ENCODE peak calls at places on chromosomes 11 and 22, in eight cellular contexts. One of them, this sample, is unnamed.
A peak's percentile ranks its signal among the peaks of the same experiment; 100 is the strongest.

GRCh38 chr11:83467841-83468240 is 181.7 kb upstream of the CCDC90B start:
- DNase-seq in Caco-2: no peak
- DNase-seq in mesendoderm: no peak
- DNase-seq in kidney: no peak
- DNase-seq in hepatocyte: no peak
- DNase-seq in AG09309: no peak
- DNase-seq in HFF-Myc: no peak
- DNase-seq in endodermal cell: no peak
- DNase-seq in this sample: no peak

GRCh38 chr22:46777609-46777970 is 15.1 kb downstream of the TBC1D22A start:
- DNase-seq in mesendoderm: no peak
- DNase-seq in endodermal cell: no peak
- DNase-seq in kidney: peak; percentile 84
- DNase-seq in Caco-2: no peak
- DNase-seq in AG09309: no peak
- DNase-seq in HFF-Myc: no peak
- DNase-seq in hepatocyte: no peak
- DNase-seq in this sample: no peak

GRCh38 chr11:74019860-74020259 is 11.0 kb upstream of the UCP3 start:
- DNase-seq in endodermal cell: no peak
- DNase-seq in Caco-2: no peak
- DNase-seq in AG09309: no peak
- DNase-seq in kidney: no peak
- DNase-seq in mesendoderm: no peak
- DNase-seq in HFF-Myc: no peak
- DNase-seq in hepatocyte: no peak
- DNase-seq in this sample: no peak

GRCh38 chr22:35446365-35446764 is 46.4 kb downstream of the MCM5 start:
- DNase-seq in kidney: no peak
- DNase-seq in hepatocyte: peak; percentile 77
- DNase-seq in HFF-Myc: peak; percentile 47
- DNase-seq in endodermal cell: no peak
- DNase-seq in Caco-2: no peak
- DNase-seq in AG09309: peak; percentile 52
- DNase-seq in mesendoderm: no peak
- DNase-seq in this sample: no peak

GRCh38 chr22:32544953-32545558 is 70.4 kb downstream of the FBXO7 start:
- DNase-seq in AG09309: no peak
- DNase-seq in kidney: no peak
- DNase-seq in endodermal cell: no peak
- DNase-seq in HFF-Myc: no peak
- DNase-seq in hepatocyte: no peak
- DNase-seq in mesendoderm: no peak
- DNase-seq in Caco-2: no peak
- DNase-seq in this sample: no peak

GRCh38 chr11:42066113-42066512 is 606.7 kb upstream of the LRRC4C start:
- DNase-seq in AG09309: no peak
- DNase-seq in endodermal cell: peak; percentile 49
- DNase-seq in HFF-Myc: no peak
- DNase-seq in kidney: peak; percentile 42
- DNase-seq in Caco-2: no peak
- DNase-seq in mesendoderm: peak; percentile 51
- DNase-seq in hepatocyte: no peak
- DNase-seq in this sample: no peak

GRCh38 chr11:48106166-48106565 is 110.4 kb upstream of the OR4B1 start:
- DNase-seq in hepatocyte: no peak
- DNase-seq in AG09309: no peak
- DNase-seq in endodermal cell: no peak
- DNase-seq in kidney: no peak
- DNase-seq in HFF-Myc: no peak
- DNase-seq in Caco-2: no peak
- DNase-seq in mesendoderm: no peak
- DNase-seq in this sample: no peak

GRCh38 chr11:114070464-114071139 is 11.1 kb downstream of the ZBTB16 start:
- DNase-seq in AG09309: no peak
- DNase-seq in hepatocyte: no peak
- DNase-seq in endodermal cell: no peak
- DNase-seq in mesendoderm: no peak
- DNase-seq in kidney: no peak
- DNase-seq in HFF-Myc: no peak
- DNase-seq in Caco-2: no peak
- DNase-seq in this sample: no peak

GRCh38 chr22:16974298-16975084 is 33.5 kb downstream of the GAB4 start:
- DNase-seq in hepatocyte: no peak
- DNase-seq in kidney: no peak
- DNase-seq in Caco-2: no peak
- DNase-seq in mesendoderm: no peak
- DNase-seq in endodermal cell: peak; percentile 27
- DNase-seq in AG09309: no peak
- DNase-seq in HFF-Myc: no peak
- DNase-seq in this sample: no peak

GRCh38 chr22:19757985-19758895 is 2.3 kb upstream of the TBX1 start:
- DNase-seq in endodermal cell: peak; percentile 62
- DNase-seq in mesendoderm: no peak
- DNase-seq in AG09309: no peak
- DNase-seq in hepatocyte: no peak
- DNase-seq in Caco-2: no peak
- DNase-seq in kidney: no peak
- DNase-seq in HFF-Myc: no peak
- DNase-seq in this sample: no peak

GRCh38 chr22:19748991-19749665 is 11.4 kb upstream of the TBX1 start:
- DNase-seq in kidney: no peak
- DNase-seq in mesendoderm: no peak
- DNase-seq in endodermal cell: no peak
- DNase-seq in AG09309: no peak
- DNase-seq in hepatocyte: no peak
- DNase-seq in Caco-2: no peak
- DNase-seq in HFF-Myc: no peak
- DNase-seq in this sample: no peak

GRCh38 chr11:12733091-12733490 is 58.9 kb downstream of the TEAD1 start:
- DNase-seq in kidney: no peak
- DNase-seq in HFF-Myc: no peak
- DNase-seq in hepatocyte: no peak
- DNase-seq in Caco-2: no peak
- DNase-seq in endodermal cell: no peak
- DNase-seq in mesendoderm: peak; percentile 62
- DNase-seq in AG09309: no peak
- DNase-seq in this sample: no peak

GRCh38 chr22:19820880-19821522 is 33.7 kb downstream of the GNB1L start:
- DNase-seq in AG09309: no peak
- DNase-seq in endodermal cell: peak; percentile 54
- DNase-seq in Caco-2: no peak
- DNase-seq in HFF-Myc: no peak
- DNase-seq in kidney: no peak
- DNase-seq in hepatocyte: peak; percentile 3
- DNase-seq in mesendoderm: no peak
- DNase-seq in this sample: no peak

GRCh38 chr11:45676522-45677095 is 11.2 kb upstream of the CHST1 start:
- DNase-seq in AG09309: no peak
- DNase-seq in hepatocyte: no peak
- DNase-seq in mesendoderm: no peak
- DNase-seq in kidney: peak; percentile 10
- DNase-seq in endodermal cell: no peak
- DNase-seq in Caco-2: no peak
- DNase-seq in HFF-Myc: no peak
- DNase-seq in this sample: no peak
- H3K4me3 ChIP-seq in AG09309: no peak overlapping the region
- H3K4me3 ChIP-seq in hepatocyte: no peak overlapping the region
- H3K4me3 ChIP-seq in mesendoderm: no peak overlapping the region
- H3K4me3 ChIP-seq in kidney: no peak overlapping the region
- H3K4me3 ChIP-seq in endodermal cell: no peak overlapping the region
- H3K4me3 ChIP-seq in Caco-2: no peak overlapping the region
- H3K4me3 ChIP-seq in HFF-Myc: no peak overlapping the region
- H3K4me3 ChIP-seq in this sample: no peak overlapping the region

GRCh38 chr11:23542816-23543215 is 682.5 kb upstream of the CCDC179 start:
- DNase-seq in Caco-2: no peak
- DNase-seq in HFF-Myc: no peak
- DNase-seq in AG09309: no peak
- DNase-seq in endodermal cell: no peak
- DNase-seq in mesendoderm: no peak
- DNase-seq in kidney: no peak
- DNase-seq in hepatocyte: no peak
- DNase-seq in this sample: no peak

GRCh38 chr11:23543651-23544216 is 683.5 kb upstream of the CCDC179 start:
- DNase-seq in endodermal cell: no peak
- DNase-seq in kidney: no peak
- DNase-seq in AG09309: no peak
- DNase-seq in mesendoderm: peak; percentile 57
- DNase-seq in HFF-Myc: no peak
- DNase-seq in hepatocyte: no peak
- DNase-seq in Caco-2: no peak
- DNase-seq in this sample: no peak

GRCh38 chr11:23540101-23540561 is 679.9 kb upstream of the CCDC179 start:
- DNase-seq in kidney: no peak
- DNase-seq in HFF-Myc: peak; percentile 29
- DNase-seq in Caco-2: peak; percentile 67
- DNase-seq in endodermal cell: peak; percentile 85
- DNase-seq in hepatocyte: peak; percentile 55
- DNase-seq in mesendoderm: peak; percentile 96
- DNase-seq in AG09309: no peak
- DNase-seq in this sample: peak; percentile 25

GRCh38 chr11:23539556-23539955 is 679.3 kb upstream of the CCDC179 start:
- DNase-seq in endodermal cell: no peak
- DNase-seq in hepatocyte: no peak
- DNase-seq in HFF-Myc: no peak
- DNase-seq in Caco-2: no peak
- DNase-seq in mesendoderm: no peak
- DNase-seq in AG09309: no peak
- DNase-seq in kidney: no peak
- DNase-seq in this sample: no peak

DNA sequence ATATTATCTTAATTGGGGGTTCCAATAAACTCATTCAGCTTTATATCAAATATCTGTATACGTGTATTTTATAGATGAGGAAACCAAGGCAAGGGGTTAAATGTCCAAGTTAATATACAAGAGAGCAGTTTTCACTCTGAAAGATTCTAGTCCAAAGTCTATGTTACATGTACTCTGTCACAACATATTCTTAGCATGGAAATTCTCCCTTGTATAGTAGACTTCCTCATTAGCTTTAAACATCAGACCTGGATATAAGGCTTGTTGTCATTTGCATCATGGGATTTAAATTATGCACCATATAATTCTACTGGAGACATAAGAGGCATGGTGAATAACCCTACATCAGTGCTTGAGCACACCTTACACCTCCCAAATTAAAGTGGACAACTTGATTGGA is 681.9 kb upstream of the CCDC179 start:
- DNase-seq in HFF-Myc: no peak
- DNase-seq in AG09309: no peak
- DNase-seq in kidney: no peak
- DNase-seq in hepatocyte: no peak
- DNase-seq in endodermal cell: no peak
- DNase-seq in mesendoderm: no peak
- DNase-seq in Caco-2: no peak
- DNase-seq in this sample: no peak
- H3K4me3 ChIP-seq in HFF-Myc: no peak overlapping the region
- H3K4me3 ChIP-seq in AG09309: no peak overlapping the region
- H3K4me3 ChIP-seq in kidney: no peak overlapping the region
- H3K4me3 ChIP-seq in hepatocyte: no peak overlapping the region
- H3K4me3 ChIP-seq in endodermal cell: no peak overlapping the region
- H3K4me3 ChIP-seq in mesendoderm: no peak overlapping the region
- H3K4me3 ChIP-seq in Caco-2: no peak overlapping the region
- H3K4me3 ChIP-seq in this sample: no peak overlapping the region

DNA sequence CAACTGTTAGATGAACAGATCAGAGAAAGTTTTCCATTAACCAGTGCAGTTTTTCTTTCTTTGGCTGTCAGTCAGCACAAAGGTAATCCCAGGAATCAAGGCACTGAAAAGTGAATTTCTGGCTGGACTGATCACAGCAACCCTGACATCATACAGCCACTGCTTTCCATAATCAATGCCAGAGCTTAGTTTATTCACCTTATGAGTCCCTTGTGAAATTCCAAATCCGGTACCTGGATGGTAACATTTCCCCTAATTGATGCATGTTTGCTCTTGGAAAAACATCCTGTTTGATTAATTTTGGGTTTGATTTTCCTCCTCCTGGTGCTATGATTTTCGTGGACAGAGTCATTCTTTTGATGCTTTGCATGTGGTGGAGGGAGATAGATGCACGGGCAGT is 319.8 kb downstream of the INSC start:
- DNase-seq in mesendoderm: no peak
- DNase-seq in HFF-Myc: no peak
- DNase-seq in AG09309: no peak
- DNase-seq in kidney: no peak
- DNase-seq in Caco-2: no peak
- DNase-seq in endodermal cell: no peak
- DNase-seq in hepatocyte: no peak
- DNase-seq in this sample: no peak
- H3K4me3 ChIP-seq in mesendoderm: no peak overlapping the region
- H3K4me3 ChIP-seq in HFF-Myc: no peak overlapping the region
- H3K4me3 ChIP-seq in AG09309: no peak overlapping the region
- H3K4me3 ChIP-seq in kidney: no peak overlapping the region
- H3K4me3 ChIP-seq in Caco-2: no peak overlapping the region
- H3K4me3 ChIP-seq in endodermal cell: no peak overlapping the region
- H3K4me3 ChIP-seq in hepatocyte: no peak overlapping the region
- H3K4me3 ChIP-seq in this sample: no peak overlapping the region

GRCh38 chr11:118689852-118690552 is 10.6 kb upstream of the TREH start:
- DNase-seq in hepatocyte: peak; percentile 97
- DNase-seq in kidney: peak; percentile 99
- DNase-seq in mesendoderm: peak; percentile 97
- DNase-seq in endodermal cell: peak; percentile 99
- DNase-seq in AG09309: peak; percentile 74
- DNase-seq in Caco-2: peak; percentile 96
- DNase-seq in HFF-Myc: peak; percentile 75
- DNase-seq in this sample: peak; percentile 71
- H3K4me3 ChIP-seq in hepatocyte: no peak overlapping the region
- H3K4me3 ChIP-seq in kidney: peak overlapping the region; percentile 45
- H3K4me3 ChIP-seq in mesendoderm: peak overlapping the region; percentile 24
- H3K4me3 ChIP-seq in endodermal cell: peak overlapping the region; percentile 74
- H3K4me3 ChIP-seq in AG09309: peak overlapping the region; percentile 28
- H3K4me3 ChIP-seq in Caco-2: peak overlapping the region; percentile 25
- H3K4me3 ChIP-seq in HFF-Myc: peak overlapping the region; percentile 23
- H3K4me3 ChIP-seq in this sample: peak overlapping the region; percentile 47

GRCh38 chr11:66768818-66769217 is 39.8 kb upstream of the SPTBN2 start:
- DNase-seq in Caco-2: no peak
- DNase-seq in HFF-Myc: no peak
- DNase-seq in endodermal cell: no peak
- DNase-seq in hepatocyte: no peak
- DNase-seq in kidney: no peak
- DNase-seq in AG09309: no peak
- DNase-seq in mesendoderm: no peak
- DNase-seq in this sample: no peak
- H3K4me3 ChIP-seq in Caco-2: no peak overlapping the region
- H3K4me3 ChIP-seq in HFF-Myc: no peak overlapping the region
- H3K4me3 ChIP-seq in endodermal cell: no peak overlapping the region
- H3K4me3 ChIP-seq in hepatocyte: no peak overlapping the region
- H3K4me3 ChIP-seq in kidney: no peak overlapping the region
- H3K4me3 ChIP-seq in AG09309: no peak overlapping the region
- H3K4me3 ChIP-seq in mesendoderm: no peak overlapping the region
- H3K4me3 ChIP-seq in this sample: no peak overlapping the region